ENCODE peak calls at places on chromosome X, in nine cellular contexts. Z is colonic mucosa; I is IMR-90; U is adipocyte; L is upper lobe of right lung; C is neural progenitor cell; P is uterus; F is psoas muscle; K is CD8-positive, alpha-beta T cell. X is an unnamed sample.
A peak's percentile ranks its signal among the peaks of the same experiment; 100 is the strongest.

GRCh38 chrX:38206036-38206435 is 14.6 kb downstream of the SRPX start:
- DNase-seq in Z (no peak), I (peak; percentile 52), U (no peak), L (no peak), C (no peak), P (no peak), F (no peak), K (no peak), X (no peak)

GRCh38 chrX:47283015-47283771 is 50.4 kb downstream of the USP11 start:
- DNase-seq in Z (no peak), I (peak; percentile 65), U (peak; percentile 39), L (no peak), C (no peak), P (peak; percentile 75), F (no peak), K (no peak), X (no peak)

GRCh38 chrX:20378291-20378920 is 111.7 kb upstream of the RPS6KA3 start:
- DNase-seq in Z (peak; percentile 71), I (peak; percentile 31), U (no peak), L (no peak), C (no peak), P (no peak), F (no peak), K (no peak), X (peak; percentile 90)

GRCh38 chrX:124413244-124413643 is 66.9 kb downstream of the SH2D1A start:
- DNase-seq in Z (no peak), I (no peak), U (no peak), L (no peak), C (no peak), P (no peak), F (no peak), K (no peak), X (no peak)

GRCh38 chrX:115233497-115234219 is at the start of gene LRCH2:
- DNase-seq in Z (peak; percentile 24), I (peak; percentile 41), U (peak; percentile 67), L (peak; percentile 68), C (peak; percentile 86), P (peak; percentile 55), F (peak; percentile 52), K (no peak), X (no peak)

GRCh38 chrX:142860944-142861343 is 164.8 kb upstream of the SPANXN4 start:
- DNase-seq in Z (no peak), I (no peak), U (no peak), L (no peak), C (no peak), P (no peak), F (no peak), K (no peak), X (no peak)

GRCh38 chrX:53374923-53375322 is 47.5 kb downstream of the SMC1A start:
- DNase-seq in Z (no peak), I (no peak), U (no peak), L (no peak), C (no peak), P (no peak), F (no peak), K (no peak), X (no peak)

GRCh38 chrX:100435726-100436125 is 25.7 kb upstream of the PCDH19 start:
- DNase-seq in Z (no peak), I (no peak), U (no peak), L (no peak), C (no peak), P (no peak), F (no peak), K (no peak), X (no peak)

GRCh38 chrX:136731207-136731782 is 49.4 kb downstream of the ARHGEF6 start:
- DNase-seq in Z (no peak), I (no peak), U (peak; percentile 34), L (no peak), C (no peak), P (no peak), F (no peak), K (no peak), X (no peak)

GRCh38 chrX:118528089-118528753 is 32.6 kb downstream of the DOCK11 start:
- DNase-seq in Z (no peak), I (no peak), U (no peak), L (peak; percentile 56), C (no peak), P (no peak), F (no peak), K (peak; percentile 24), X (peak; percentile 25)
- H3K4me1 ChIP-seq in Z (no peaks in the 10 kb centered on the region), I (peaks cover 5% of the 10 kb centered on the region), U (peaks cover 22% of the 10 kb centered on the region), L (no peaks in the 10 kb centered on the region), C (no peaks in the 10 kb centered on the region), P (no peaks in the 10 kb centered on the region), F (no peaks in the 10 kb centered on the region), K (peaks cover 73% of the 10 kb centered on the region), X (no peaks in the 10 kb centered on the region)

GRCh38 chrX:78944351-78944750 is 840 bp upstream of the P2RY10 start:
- DNase-seq in Z (no peak), I (no peak), U (no peak), L (no peak), C (no peak), P (no peak), F (no peak), K (no peak), X (no peak)

GRCh38 chrX:78945186-78945912 is at the start of gene P2RY10:
- DNase-seq in Z (no peak), I (no peak), U (no peak), L (no peak), C (no peak), P (no peak), F (no peak), K (peak; percentile 15), X (peak; percentile 35)

GRCh38 chrX:78950157-78950556 is 5.0 kb downstream of the P2RY10 start:
- DNase-seq in Z (no peak), I (no peak), U (no peak), L (no peak), C (no peak), P (no peak), F (no peak), K (no peak), X (no peak)

DNA sequence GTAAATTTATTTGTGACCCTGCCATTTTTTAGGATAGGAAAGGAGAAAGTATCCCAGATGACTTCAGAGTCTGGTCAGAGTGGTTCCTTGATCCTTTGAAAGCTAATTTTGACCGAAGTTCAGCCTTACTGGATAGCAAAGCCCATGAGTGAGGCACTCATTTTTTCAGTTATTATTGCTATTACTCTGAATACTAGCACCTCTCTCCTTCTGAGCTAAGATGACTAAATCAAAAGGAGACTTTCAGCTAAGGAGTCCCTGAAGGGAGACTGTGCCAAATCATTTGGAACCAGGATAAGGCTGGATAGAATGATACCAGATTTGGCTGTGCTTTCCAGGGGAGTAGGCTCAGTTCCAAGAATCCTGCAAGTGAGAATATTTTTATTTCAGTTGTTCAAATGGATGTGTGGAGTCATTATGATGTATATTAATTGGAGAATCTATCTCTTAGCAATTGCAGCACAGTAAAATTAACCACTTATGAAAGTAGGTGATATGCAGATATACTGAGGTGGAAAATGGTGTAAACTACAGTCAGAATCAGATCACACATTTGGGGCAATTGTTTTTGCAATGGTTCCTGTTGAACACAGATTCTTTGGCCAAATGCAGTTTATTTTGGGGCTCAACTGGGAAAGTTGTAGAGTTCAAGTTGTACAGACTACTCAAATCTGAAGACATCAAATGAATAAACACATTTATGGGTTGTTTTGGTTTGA is 1.1 kb downstream of the P2RY10 start:
- DNase-seq in Z (no peak), I (no peak), U (no peak), L (no peak), C (no peak), P (no peak), F (no peak), K (no peak), X (no peak)
- H3K4me3 ChIP-seq in Z (no peak overlapping the region), I (no peak overlapping the region), U (no peak overlapping the region), L (peak overlapping the region; percentile 21), C (no peak overlapping the region), P (no peak overlapping the region), F (no peak overlapping the region), K (peak overlapping the region; percentile 83), X (peak overlapping the region; percentile 13)

GRCh38 chrX:18422886-18423285 is 2.5 kb upstream of the CDKL5 start:
- DNase-seq in Z (no peak), I (peak; percentile 24), U (peak; percentile 71), L (no peak), C (no peak), P (no peak), F (no peak), K (no peak), X (no peak)
- H3K4me1 ChIP-seq in Z (no peaks in the 10 kb centered on the region), I (peaks cover 3% of the 10 kb centered on the region), U (no peaks in the 10 kb centered on the region), L (no peaks in the 10 kb centered on the region), C (peaks cover 15% of the 10 kb centered on the region), P (no peaks in the 10 kb centered on the region), F (no peaks in the 10 kb centered on the region), K (no peaks in the 10 kb centered on the region), X (no peaks in the 10 kb centered on the region)

DNA sequence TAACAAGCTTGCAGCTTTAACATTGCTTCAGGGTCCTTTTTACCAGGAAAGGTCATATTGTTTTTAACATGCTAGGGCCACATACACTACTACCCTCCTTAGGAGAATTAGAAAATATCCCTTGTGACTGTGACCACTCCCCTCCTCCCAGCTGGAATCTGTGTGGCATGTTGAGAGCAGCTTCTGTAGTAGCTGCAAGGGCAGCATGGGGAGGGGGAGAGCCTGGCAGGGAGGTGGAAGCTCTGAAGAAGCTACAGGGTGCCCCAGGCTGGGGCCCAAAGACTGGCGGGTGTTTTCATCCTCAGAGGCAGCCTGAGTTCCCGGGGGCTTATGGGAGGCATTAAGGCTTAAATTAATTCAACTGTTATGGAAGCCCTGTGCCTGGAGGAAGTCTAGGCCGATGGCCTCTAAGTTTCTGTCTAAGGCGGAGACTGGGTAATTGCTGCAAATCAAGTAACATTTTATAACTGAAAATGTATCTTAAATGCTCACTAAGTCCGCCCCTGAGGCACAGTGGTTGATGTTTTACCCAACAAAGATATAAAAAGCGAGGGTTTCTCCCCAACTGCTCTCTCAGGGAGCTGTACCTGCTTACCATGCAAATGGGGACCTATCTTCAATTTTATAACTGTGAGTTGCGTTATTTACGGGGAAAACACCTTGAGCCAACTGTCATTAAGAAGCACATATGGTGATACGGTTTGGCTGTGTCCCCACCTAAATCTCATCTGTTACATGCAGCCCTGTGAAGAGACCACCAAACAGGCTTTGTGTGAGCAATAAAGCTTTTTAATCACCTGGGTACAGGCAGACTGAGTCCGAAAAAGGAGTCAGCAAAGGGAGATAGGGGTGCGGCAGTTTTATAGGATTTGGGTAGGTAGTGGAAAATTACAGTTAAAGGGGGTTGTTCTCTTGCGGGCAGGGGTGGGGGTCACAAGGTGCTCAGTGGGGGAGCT is 37.4 kb upstream of the STS start:
- DNase-seq in Z (no peak), I (no peak), U (no peak), L (no peak), C (peak; percentile 15), P (no peak), F (no peak), K (no peak), X (no peak)
- H3K4me3 ChIP-seq in Z (no peak overlapping the region), I (no peak overlapping the region), U (no peak overlapping the region), L (no peak overlapping the region), C (no peak overlapping the region), P (no peak overlapping the region), F (no peak overlapping the region), K (no peak overlapping the region), X (no peak overlapping the region)

DNA sequence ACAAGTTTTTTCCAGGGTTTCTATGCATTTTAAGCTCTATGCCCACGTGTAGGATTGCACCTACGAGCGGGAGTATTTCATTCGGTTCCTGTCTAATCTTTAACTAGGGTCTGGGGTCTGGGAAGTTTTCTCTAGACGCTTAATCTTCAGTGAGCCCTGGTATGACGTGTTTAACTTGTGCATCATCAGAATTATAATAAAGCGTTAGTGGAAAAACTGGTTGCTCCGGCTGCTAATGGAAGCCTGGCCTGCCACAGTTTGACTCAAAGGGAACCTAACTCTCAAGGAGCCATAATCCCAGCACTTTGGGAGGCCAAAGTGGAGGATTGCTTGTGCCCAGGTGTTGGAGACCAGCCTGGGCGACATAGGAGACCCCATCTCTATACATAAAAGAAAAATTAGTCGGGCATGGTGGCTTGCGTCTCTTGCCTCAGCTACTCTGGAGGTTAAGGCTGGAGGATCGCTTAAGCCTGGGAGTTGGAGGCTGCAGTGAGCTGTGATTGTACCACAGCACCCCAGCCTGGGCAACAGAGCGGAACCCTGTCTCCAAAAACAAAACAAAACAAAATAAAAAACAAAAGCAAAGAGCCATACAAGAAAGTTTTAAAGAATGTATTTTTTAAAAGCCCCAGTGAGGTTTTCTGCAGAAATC is 30.2 kb downstream of the ARSD start:
- DNase-seq in Z (peak; percentile 65), I (no peak), U (no peak), L (no peak), C (no peak), P (no peak), F (no peak), K (no peak), X (peak; percentile 58)
- H3K4me1 ChIP-seq in Z (peaks cover 8% of the 10 kb centered on the region), I (peaks cover 8% of the 10 kb centered on the region), U (peaks cover 20% of the 10 kb centered on the region), L (no peaks in the 10 kb centered on the region), C (peaks cover 19% of the 10 kb centered on the region), P (no peaks in the 10 kb centered on the region), F (no peaks in the 10 kb centered on the region), K (no peaks in the 10 kb centered on the region), X (no peaks in the 10 kb centered on the region)